ENCODE peak calls at places on chromosomes 3 and 15, in ten cellular contexts. A, V, E, O, L, X, R, N, Q and Z are unnamed samples.
A peak's percentile ranks its signal among the peaks of the same experiment; 100 is the strongest.

GRCh38 chr3:127761101-127761802 is 61.1 kb downstream of the MGLL start:
- DNase-seq in A (no peak), V (no peak), E (no peak), O (no peak), L (no peak), X (no peak), R (no peak), N (no peak), Q (no peak), Z (no peak)

GRCh38 chr3:156010829-156011228 is 109.5 kb upstream of the KCNAB1 start:
- DNase-seq in A (peak; percentile 56), V (peak; percentile 53), E (no peak), O (peak; percentile 22), L (no peak), X (no peak), R (peak; percentile 1), N (no peak), Q (no peak), Z (no peak)

GRCh38 chr3:98557324-98558010 is 25.7 kb downstream of the GPR15 start:
- DNase-seq in A (no peak), V (peak; percentile 65), E (no peak), O (no peak), L (no peak), X (no peak), R (no peak), N (no peak), Q (no peak), Z (no peak)

GRCh38 chr3:143613226-143613625 is 235.0 kb downstream of the SLC9A9 start:
- DNase-seq in A (no peak), V (peak; percentile 36), E (peak; percentile 70), O (no peak), L (no peak), X (peak; percentile 43), R (peak; percentile 9), N (no peak), Q (no peak), Z (no peak)

GRCh38 chr3:51963951-51964451 is 3.3 kb downstream of the PCBP4 start:
- DNase-seq in A (peak; percentile 92), V (no peak), E (no peak), O (peak; percentile 83), L (no peak), X (no peak), R (no peak), N (no peak), Q (no peak), Z (no peak)

GRCh38 chr15:50953302-50953701 is 44.8 kb downstream of the AP4E1 start:
- DNase-seq in A (no peak), V (peak; percentile 83), E (peak; percentile 60), O (no peak), L (no peak), X (peak; percentile 60), R (peak; percentile 54), N (no peak), Q (peak; percentile 34), Z (peak; percentile 58)

GRCh38 chr15:49831206-49831965 is 210.5 kb downstream of the DTWD1 start:
- DNase-seq in A (no peak), V (peak; percentile 74), E (peak; percentile 94), O (no peak), L (no peak), X (peak; percentile 51), R (peak; percentile 99), N (peak; percentile 36), Q (no peak), Z (peak; percentile 90)

GRCh38 chr15:80996247-80996646 is 4.5 kb upstream of the TLNRD1 start:
- DNase-seq in A (peak; percentile 34), V (peak; percentile 35), E (peak; percentile 32), O (peak; percentile 57), L (no peak), X (peak; percentile 38), R (no peak), N (no peak), Q (no peak), Z (no peak)

GRCh38 chr15:41894791-41895463 is 1.1 kb upstream of the SPTBN5 start:
- DNase-seq in A (no peak), V (peak; percentile 93), E (peak; percentile 81), O (peak; percentile 80), L (no peak), X (peak; percentile 68), R (peak; percentile 71), N (peak; percentile 22), Q (no peak), Z (peak; percentile 72)

GRCh38 chr15:26628879-26629529 is 143.9 kb downstream of the GABRB3 start:
- DNase-seq in A (peak; percentile 50), V (peak; percentile 50), E (no peak), O (peak; percentile 90), L (no peak), X (peak; percentile 73), R (peak; percentile 71), N (no peak), Q (no peak), Z (peak; percentile 26)

GRCh38 chr15:37103475-37104071 is 3.2 kb upstream of the MEIS2 start:
- DNase-seq in A (no peak), V (no peak), E (no peak), O (no peak), L (no peak), X (no peak), R (no peak), N (no peak), Q (no peak), Z (no peak)

GRCh38 chr15:46120713-46121112 is 485.9 kb downstream of the SQOR start:
- DNase-seq in A (no peak), V (no peak), E (no peak), O (no peak), L (no peak), X (no peak), R (peak; percentile 18), N (no peak), Q (no peak), Z (no peak)

GRCh38 chr3:54564374-54564925 is 363.4 kb downstream of the LRTM1 start:
- DNase-seq in A (no peak), V (peak; percentile 2), E (no peak), O (no peak), L (no peak), X (no peak), R (no peak), N (no peak), Q (no peak), Z (no peak)

DNA sequence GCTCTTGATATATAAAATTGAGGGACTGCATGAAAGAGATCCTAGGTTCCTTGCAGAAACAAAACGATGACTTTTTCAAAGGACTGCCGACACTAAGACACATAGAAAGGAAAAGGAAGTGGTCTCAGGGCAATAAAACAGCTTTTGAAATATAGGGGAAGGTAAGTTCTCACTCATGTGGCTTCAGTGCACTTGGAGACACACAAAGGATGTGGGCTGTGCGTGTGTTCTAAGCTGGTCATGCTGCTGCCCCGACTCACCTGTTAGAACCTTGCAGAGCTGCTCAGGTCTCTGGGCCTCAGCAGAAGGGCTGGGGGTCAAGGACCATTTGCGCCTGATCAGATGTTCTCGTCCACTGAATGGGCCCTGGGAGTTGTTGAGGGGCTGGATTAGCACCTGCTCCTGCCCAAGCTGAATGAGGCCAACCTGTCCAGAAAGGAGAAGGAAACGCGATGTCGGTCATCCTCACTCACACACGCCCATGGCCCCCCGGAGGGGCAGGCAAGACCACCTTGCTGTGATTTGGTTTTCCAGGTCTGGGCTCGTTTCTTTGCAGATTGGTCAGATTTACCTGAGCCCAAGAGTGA is 11.1 kb downstream of the ADAMTS17 start:
- DNase-seq in A (no peak), V (no peak), E (no peak), O (no peak), L (no peak), X (no peak), R (no peak), N (no peak), Q (no peak), Z (no peak)
- H3K4me3 ChIP-seq in A (no peak overlapping the region), V (no peak overlapping the region), E (no peak overlapping the region), O (no peak overlapping the region), L (no peak overlapping the region), X (no peak overlapping the region), R (no peak overlapping the region), N (no peak overlapping the region), Q (no peak overlapping the region), Z (no peak overlapping the region)

DNA sequence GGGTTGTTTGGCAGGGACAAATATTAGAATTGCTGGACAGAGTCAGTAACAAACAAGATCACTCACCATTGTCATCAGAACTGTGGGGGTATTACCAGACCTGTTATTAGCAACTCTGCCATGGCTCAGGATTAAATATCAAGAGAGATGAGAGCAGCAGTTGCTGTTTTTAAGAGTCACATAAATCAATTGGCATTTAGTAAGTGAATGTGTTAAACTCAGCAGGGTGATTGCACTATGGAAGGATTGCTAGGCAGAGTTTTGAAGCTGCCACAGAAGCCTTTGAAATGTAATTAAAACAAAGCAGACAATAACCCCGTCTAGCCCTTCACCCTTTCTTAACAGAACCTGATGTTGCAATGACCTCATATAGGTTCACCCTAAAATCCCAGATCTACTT is 238.8 kb downstream of the GAP43 start:
- DNase-seq in A (no peak), V (no peak), E (no peak), O (no peak), L (no peak), X (no peak), R (no peak), N (no peak), Q (no peak), Z (no peak)
- H3K4me3 ChIP-seq in A (no peak overlapping the region), V (no peak overlapping the region), E (no peak overlapping the region), O (no peak overlapping the region), L (no peak overlapping the region), X (no peak overlapping the region), R (no peak overlapping the region), N (no peak overlapping the region), Q (no peak overlapping the region), Z (no peak overlapping the region)

DNA sequence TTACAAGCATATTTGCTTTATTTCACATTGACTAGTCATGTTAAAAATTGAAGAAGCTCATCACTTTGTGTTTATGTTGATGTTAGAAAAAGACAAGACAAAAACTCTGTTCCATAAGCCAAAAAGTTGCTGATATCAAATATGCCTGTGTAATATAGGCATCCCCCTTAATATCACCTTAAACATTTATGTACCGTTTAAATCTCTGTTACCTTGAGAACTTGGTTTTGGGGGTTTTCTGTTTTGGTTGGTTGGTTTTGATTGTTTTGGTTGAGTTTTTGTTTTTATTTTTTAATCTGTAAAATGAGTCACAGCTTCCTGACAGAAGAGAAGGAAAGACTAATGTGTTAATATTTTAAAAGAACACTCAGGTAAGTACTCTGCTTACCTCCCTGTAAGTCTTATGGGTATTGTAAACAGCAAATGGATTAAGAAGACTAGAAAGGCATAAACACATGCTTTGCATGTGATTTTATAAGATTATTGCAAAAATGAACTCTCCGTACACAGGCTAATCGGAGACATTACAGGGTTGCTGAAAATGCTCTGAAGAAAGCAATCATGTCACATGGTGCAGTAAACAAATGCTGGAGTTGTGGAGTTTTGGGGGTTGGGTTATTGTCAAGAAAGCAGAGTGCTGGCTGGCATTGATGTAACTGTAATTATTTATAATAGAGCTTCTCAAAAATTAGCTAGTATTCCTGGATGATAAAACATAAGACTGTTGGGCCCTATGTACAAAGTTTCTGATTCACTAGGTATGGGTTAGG is 69.5 kb upstream of the MBNL1 start:
- DNase-seq in A (no peak), V (no peak), E (no peak), O (no peak), L (no peak), X (no peak), R (no peak), N (no peak), Q (no peak), Z (no peak)
- H3K4me3 ChIP-seq in A (no peak overlapping the region), V (no peak overlapping the region), E (no peak overlapping the region), O (no peak overlapping the region), L (no peak overlapping the region), X (no peak overlapping the region), R (no peak overlapping the region), N (no peak overlapping the region), Q (no peak overlapping the region), Z (no peak overlapping the region)

DNA sequence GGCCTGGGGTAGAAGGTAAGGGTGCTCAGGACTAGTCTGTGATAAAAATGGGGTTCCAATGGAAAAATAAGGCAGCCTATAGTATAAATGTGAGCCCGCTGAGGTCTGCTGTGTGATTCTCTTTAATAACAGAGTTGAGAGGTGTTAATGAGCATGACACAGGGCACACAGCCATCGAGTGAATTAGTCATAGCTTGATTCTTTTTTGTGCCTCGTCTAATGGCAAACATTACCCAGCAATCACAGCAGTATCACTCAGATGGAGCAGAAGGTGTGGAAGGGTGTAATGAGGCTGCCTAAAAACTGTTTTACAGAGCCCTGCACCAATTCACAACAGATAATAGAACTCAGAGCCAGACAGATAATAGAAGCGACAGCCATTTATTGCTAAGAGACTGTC is 178.6 kb upstream of the TPRG1 start:
- DNase-seq in A (no peak), V (peak; percentile 29), E (no peak), O (no peak), L (no peak), X (no peak), R (no peak), N (no peak), Q (no peak), Z (no peak)
- H3K4me3 ChIP-seq in A (no peak overlapping the region), V (no peak overlapping the region), E (no peak overlapping the region), O (no peak overlapping the region), L (no peak overlapping the region), X (no peak overlapping the region), R (no peak overlapping the region), N (no peak overlapping the region), Q (no peak overlapping the region), Z (no peak overlapping the region)